ENCODE peak calls at places on chromosome 4, in five cellular contexts. X is NT2/D1, B is NCI-H748 treated with DMSO at 0.1 percent for 48 hours, V is left colon, R is SW 1271. A is an unnamed sample.
A peak's percentile ranks its signal among the peaks of the same experiment; 100 is the strongest.

GRCh38 chr4:185925910-185926360 is 113.9 kb upstream of the SORBS2 start:
- DNase-seq in X (no peak), R (no peak), B (no peak), V (no peak), A (no peak)

GRCh38 chr4:124426279-124426678 is 286.3 kb downstream of the ANKRD50 start:
- DNase-seq in V (no peak), R (no peak), B (no peak), X (no peak), A (no peak)

GRCh38 chr4:6772223-6772928 is 10.2 kb upstream of the KIAA0232 start:
- DNase-seq in X (no peak), R (no peak), V (peak; percentile 61), B (no peak), A (no peak)

GRCh38 chr4:168057412-168057811 is 34.9 kb upstream of the ANXA10 start:
- DNase-seq in B (no peak), R (no peak), V (no peak), X (no peak), A (no peak)

GRCh38 chr4:169278669-169279068 is 7.9 kb upstream of the SH3RF1 start:
- DNase-seq in X (no peak), R (no peak), V (no peak), B (no peak), A (no peak)

GRCh38 chr4:153082322-153083301 is 121.6 kb upstream of the TRIM2 start:
- DNase-seq in X (no peak), V (no peak), R (no peak), B (no peak), A (no peak)

GRCh38 chr4:7876096-7876993 is 63.3 kb downstream of the AFAP1 start:
- DNase-seq in B (no peak), X (no peak), R (peak; percentile 15), V (no peak), A (peak; percentile 54)

GRCh38 chr4:124684301-124684700 is 28.2 kb downstream of the ANKRD50 start:
- DNase-seq in X (no peak), V (no peak), R (no peak), B (no peak), A (no peak)

GRCh38 chr4:73222466-73223257 is 35.9 kb downstream of the ANKRD17 start:
- DNase-seq in X (peak; percentile 27), R (peak; percentile 88), V (peak; percentile 31), B (peak; percentile 45), A (no peak)

GRCh38 chr4:8828869-8829268 is 42.8 kb downstream of the HMX1 start:
- DNase-seq in B (no peak), V (no peak), R (no peak), X (no peak), A (no peak)

GRCh38 chr4:140423106-140423505 is 4.3 kb downstream of the CLGN start:
- DNase-seq in X (no peak), B (no peak), V (no peak), R (no peak), A (no peak)

GRCh38 chr4:153217440-153217839 is 13.2 kb downstream of the TRIM2 start:
- DNase-seq in V (no peak), B (no peak), X (no peak), R (no peak), A (no peak)

GRCh38 chr4:7711330-7711963 is 228.2 kb downstream of the AFAP1 start:
- DNase-seq in V (no peak), R (no peak), B (no peak), X (no peak), A (no peak)

GRCh38 chr4:99856166-99856565 is 38.1 kb downstream of the LAMTOR3 start:
- DNase-seq in V (no peak), B (no peak), X (no peak), R (no peak), A (no peak)

GRCh38 chr4:6696611-6697010 is 2.9 kb downstream of the S100P start:
- DNase-seq in R (no peak), B (no peak), V (no peak), X (no peak), A (no peak)

GRCh38 chr4:82354788-82355187 is 19.0 kb downstream of the HNRNPD start:
- DNase-seq in B (no peak), R (no peak), V (no peak), X (no peak), A (no peak)

GRCh38 chr4:183397741-183398297 is 46.6 kb upstream of the CDKN2AIP start:
- DNase-seq in X (no peak), B (no peak), V (no peak), R (no peak), A (no peak)

GRCh38 chr4:76897522-76898384 is at the start of gene SOWAHB:
- DNase-seq in X (no peak), B (no peak), R (no peak), V (peak; percentile 88), A (peak; percentile 74)

GRCh38 chr4:53852343-53852742 is 212.1 kb downstream of the CHIC2 start:
- DNase-seq in R (no peak), B (no peak), X (no peak), V (no peak), A (no peak)

GRCh38 chr4:95267081-95267480 is 281.7 kb downstream of the UNC5C start:
- DNase-seq in V (no peak), X (no peak), R (peak; percentile 24), B (no peak), A (no peak)

GRCh38 chr4:64405761-64406160 is 3.5 kb downstream of the TECRL start:
- DNase-seq in V (no peak), X (no peak), B (no peak), R (no peak), A (no peak)

GRCh38 chr4:123064390-123064789 is 142.0 kb upstream of the NUDT6 start:
- DNase-seq in B (no peak), V (no peak), R (no peak), X (no peak), A (no peak)

GRCh38 chr4:80407246-80407645 is 71.7 kb downstream of the CFAP299 start:
- DNase-seq in X (no peak), R (no peak), B (no peak), V (no peak), A (no peak)

GRCh38 chr4:111854494-111855087 is 290.7 kb upstream of the FAM241A start:
- DNase-seq in R (peak; percentile 28), X (peak; percentile 15), B (peak; percentile 8), V (peak; percentile 11), A (no peak)

GRCh38 chr4:98657531-98658286 is 702 bp downstream of the TSPAN5 start:
- DNase-seq in V (peak; percentile 50), X (peak; percentile 5), B (peak; percentile 67), R (peak; percentile 81), A (peak; percentile 28)

GRCh38 chr4:95508421-95508820 is 40.4 kb downstream of the UNC5C start:
- DNase-seq in X (no peak), B (no peak), R (no peak), V (no peak), A (no peak)

GRCh38 chr4:163875327-163875726 is 380.8 kb downstream of the TMA16 start:
- DNase-seq in R (no peak), V (no peak), B (no peak), X (no peak), A (no peak)

GRCh38 chr4:22986262-22986661 is 293.5 kb downstream of the GBA3 start:
- DNase-seq in X (no peak), V (no peak), B (no peak), R (no peak), A (no peak)

GRCh38 chr4:15201782-15202181 is 199.5 kb downstream of the CPEB2 start:
- DNase-seq in V (no peak), B (no peak), R (no peak), X (no peak), A (no peak)

GRCh38 chr4:42641696-42642095 is 15.2 kb downstream of the ATP8A1 start:
- DNase-seq in B (no peak), V (no peak), X (no peak), R (no peak), A (no peak)

GRCh38 chr4:1398686-1399507 is 7.3 kb downstream of the NKX1-1 start:
- DNase-seq in R (no peak), B (no peak), V (no peak), X (no peak), A (peak; percentile 4)

GRCh38 chr4:101835121-101835904 is 44.8 kb downstream of the BANK1 start:
- DNase-seq in X (no peak), V (no peak), R (no peak), B (peak; percentile 44), A (no peak)

GRCh38 chr4:536351-536972 is 37.5 kb downstream of the PIGG start:
- DNase-seq in V (no peak), X (no peak), R (no peak), B (no peak), A (no peak)

GRCh38 chr4:102299708-102300107 is 45.6 kb downstream of the SLC39A8 start:
- DNase-seq in V (peak; percentile 15), X (no peak), B (no peak), R (peak; percentile 28), A (peak; percentile 53)

GRCh38 chr4:122826596-122827257 is at the start of gene FGF2:
- DNase-seq in X (peak; percentile 23), B (no peak), R (no peak), V (peak; percentile 45), A (peak; percentile 78)

GRCh38 chr4:94504545-94504944 is 52.8 kb downstream of the PDLIM5 start:
- DNase-seq in X (no peak), B (no peak), V (no peak), R (no peak), A (no peak)

GRCh38 chr4:114636192-114636935 is 37.8 kb downstream of the UGT8 start:
- DNase-seq in R (no peak), X (no peak), B (no peak), V (no peak), A (no peak)